ENCODE peak calls at places on chromosomes 16 and 17, in four cellular contexts. L is HCT116, E is Peyer's patch, Z is IMR-90. I is an unnamed sample.

GRCh38 chr16:2840914-2841313 is 10.8 kb downstream of the ZG16B start:
- DNase-seq in E (no peak), L (no peak), Z (no peak), I (peak)

GRCh38 chr16:10921536-10922327 is 20.5 kb downstream of the DEXI start:
- DNase-seq in L (no peak), Z (no peak), E (no peak), I (no peak)

GRCh38 chr16:47907109-47907508 is 248.7 kb downstream of the ABCC12 start:
- DNase-seq in Z (no peak), E (no peak), L (no peak), I (no peak)

GRCh38 chr16:84484579-84485254 is 19.7 kb downstream of the MEAK7 start:
- DNase-seq in L (peak), E (peak), Z (peak), I (no peak)

GRCh38 chr17:36932383-36933173 is 4.7 kb upstream of the LHX1 start:
- DNase-seq in E (no peak), Z (no peak), L (no peak), I (no peak)

GRCh38 chr16:85674828-85675227 is 13.9 kb downstream of the GINS2 start:
- DNase-seq in Z (no peak), L (no peak), E (no peak), I (no peak)

GRCh38 chr17:61015966-61016365 is 338.3 kb downstream of the BCAS3 start:
- DNase-seq in Z (no peak), L (no peak), E (no peak), I (no peak)

GRCh38 chr17:4586043-4586442 is 1.7 kb downstream of the SMTNL2 start:
- DNase-seq in Z (no peak), L (no peak), E (no peak), I (no peak)

GRCh38 chr17:60630352-60630751 is 30.4 kb downstream of the PPM1D start:
- DNase-seq in E (no peak), L (no peak), Z (no peak), I (no peak)

GRCh38 chr17:76166168-76166567 is 25.1 kb upstream of the FOXJ1 start:
- DNase-seq in E (no peak), Z (peak), L (no peak), I (no peak)

GRCh38 chr16:56848955-56849689 is 15.9 kb upstream of the SLC12A3 start:
- DNase-seq in E (peak), Z (peak), L (no peak), I (no peak)

GRCh38 chr17:55704412-55704811 is 18.3 kb downstream of the TMEM100 start:
- DNase-seq in Z (no peak), L (no peak), E (no peak), I (no peak)

GRCh38 chr16:85037050-85037410 is 9.4 kb downstream of the KIAA0513 start:
- DNase-seq in L (peak), E (no peak), Z (peak), I (no peak)

GRCh38 chr17:19342611-19343255 is 19.8 kb downstream of the B9D1 start:
- DNase-seq in L (no peak), Z (no peak), E (peak), I (no peak)

GRCh38 chr16:84423416-84423837 is 55.1 kb downstream of the ATP2C2 start:
- DNase-seq in E (no peak), L (peak), Z (peak), I (peak)

GRCh38 chr16:3054965-3055733 is 8.8 kb downstream of the MMP25 start:
- DNase-seq in E (no peak), Z (no peak), L (no peak), I (no peak)

GRCh38 chr17:76077582-76078110 is 1.3 kb upstream of the ZACN start:
- DNase-seq in Z (no peak), L (no peak), E (no peak), I (no peak)

GRCh38 chr17:29119265-29119664 is 60.9 kb downstream of the MYO18A start:
- DNase-seq in E (no peak), L (no peak), Z (no peak), I (no peak)

GRCh38 chr17:233473-233941 is 52.1 kb upstream of the DOC2B start:
- DNase-seq in E (peak), L (no peak), Z (no peak), I (peak)

GRCh38 chr16:73565263-73565662 is 517.3 kb upstream of the ZFHX3 start:
- DNase-seq in L (peak), E (no peak), Z (no peak), I (no peak)

GRCh38 chr17:79784353-79785016 is 6.5 kb downstream of the CBX2 start:
- DNase-seq in E (no peak), Z (no peak), L (no peak), I (peak)

GRCh38 chr17:38687291-38687690 is 12.5 kb upstream of the EPOP start:
- DNase-seq in Z (peak), E (no peak), L (no peak), I (no peak)

GRCh38 chr16:89017543-89017942 is 40.5 kb upstream of the CBFA2T3 start:
- DNase-seq in Z (no peak), E (no peak), L (no peak), I (no peak)

GRCh38 chr16:88790312-88791150 is 5.5 kb upstream of the PIEZO1 start:
- DNase-seq in Z (peak), E (peak), L (no peak), I (peak)

GRCh38 chr17:57463103-57463885 is 207.0 kb downstream of the MSI2 start:
- DNase-seq in Z (peak), L (no peak), E (no peak), I (no peak)

GRCh38 chr17:42284020-42284369 is 4.3 kb upstream of the STAT5A start:
- DNase-seq in E (no peak), Z (no peak), L (no peak), I (no peak)

DNA sequence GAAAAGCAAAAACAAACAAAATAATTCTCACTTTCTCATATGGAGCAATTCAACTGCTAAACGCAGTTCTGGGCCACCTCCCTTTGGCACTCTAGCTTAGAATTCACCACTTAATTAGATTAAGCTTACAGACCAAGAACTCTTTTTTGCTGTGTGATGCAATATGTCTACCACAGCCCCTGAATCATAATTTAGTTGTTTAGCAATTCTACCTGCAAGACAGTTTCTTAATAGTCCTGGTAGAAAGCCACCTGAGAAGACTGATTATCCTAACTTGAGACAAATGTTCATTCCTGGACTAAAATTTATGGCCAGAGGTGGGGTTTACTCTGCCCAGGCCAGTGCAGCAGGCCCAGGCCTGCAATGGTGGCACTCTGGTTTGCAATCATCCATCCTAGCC is 205.9 kb downstream of the HS3ST3A1 start:
- DNase-seq in E (no peak), Z (no peak), L (no peak), I (no peak)
- H3K27ac ChIP-seq in E (no peak), Z (no peak), L (no peak), I (peak)

GRCh38 chr17:81039854-81040758 is 5.2 kb downstream of the BAIAP2 start:
- DNase-seq in Z (peak), L (no peak), E (no peak), I (no peak)

GRCh38 chr17:81043319-81043724 is 8.4 kb downstream of the BAIAP2 start:
- DNase-seq in Z (no peak), E (no peak), L (no peak), I (no peak)

GRCh38 chr17:81042606-81043005 is 7.7 kb downstream of the BAIAP2 start:
- DNase-seq in E (no peak), Z (no peak), L (no peak), I (no peak)

GRCh38 chr17:81039096-81039495 is 4.1 kb downstream of the BAIAP2 start:
- DNase-seq in E (no peak), Z (no peak), L (no peak), I (no peak)

GRCh38 chr17:81040791-81041337 is 5.9 kb downstream of the BAIAP2 start:
- DNase-seq in E (no peak), L (no peak), Z (no peak), I (no peak)
- H3K27ac ChIP-seq in E (no peak), L (peak), Z (peak), I (peak)

DNA sequence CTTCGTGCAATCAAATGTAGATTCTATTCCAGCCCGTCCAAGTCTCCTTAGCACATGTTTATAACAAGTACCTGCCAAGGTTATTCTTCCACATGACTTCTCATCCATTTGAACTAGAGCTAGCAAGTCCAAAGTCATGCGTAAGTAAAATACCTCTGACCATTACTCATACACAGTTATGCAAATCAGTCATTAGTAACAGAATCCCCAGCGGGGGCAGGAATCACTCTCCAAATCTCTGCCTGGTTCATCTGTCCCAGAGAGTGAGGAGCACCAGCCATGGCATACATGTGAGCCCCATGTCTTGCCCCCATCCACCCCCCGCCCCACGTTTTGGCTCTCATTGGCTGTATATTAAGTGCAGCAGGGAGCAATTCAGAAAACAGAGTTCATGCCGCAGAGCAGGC is 27.7 kb downstream of the SRL start:
- DNase-seq in Z (peak), E (peak), L (peak), I (no peak)
- H3K27ac ChIP-seq in Z (peak), E (peak), L (no peak), I (no peak)

DNA sequence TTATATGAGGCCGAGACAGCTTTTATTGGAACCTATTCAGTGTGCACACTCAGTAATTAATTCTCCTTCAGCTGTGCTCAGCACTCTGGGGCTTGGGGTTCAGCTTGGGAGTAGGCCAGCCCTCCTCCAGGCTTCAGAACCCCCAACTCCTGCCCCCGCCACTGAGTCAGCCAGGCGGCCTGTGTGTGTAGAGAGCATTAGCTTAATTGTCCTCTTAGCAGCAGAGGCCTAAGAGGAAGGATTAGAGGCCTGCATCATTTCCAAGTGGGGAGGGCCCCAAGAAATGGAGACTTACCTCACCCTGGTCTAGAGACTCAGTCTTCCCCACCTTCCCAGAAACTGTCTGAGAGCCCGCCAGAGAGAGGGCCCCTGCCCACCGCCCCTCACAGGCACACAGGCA is 772 bp downstream of the PRSS53 start:
- DNase-seq in E (no peak), L (no peak), Z (no peak), I (no peak)
- H3K27ac ChIP-seq in E (no peak), L (no peak), Z (no peak), I (no peak)

I was measured in lower lobe of right lung.